ENCODE peak calls at places on chromosomes 13 and 19, in six cellular contexts. J is dorsolateral prefrontal cortex, O is tibial nerve, H is brain microvascular endothelial cell, X is right lobe of liver, E is fibroblast of pulmonary artery. V is an unnamed sample.

GRCh38 chr19:1804858-1805257 is 7.2 kb downstream of the ATP8B3 start:
- DNase-seq in E (no peak), J (no peak), X (no peak), H (no peak), O (no peak), V (no peak)

GRCh38 chr13:44148159-44148929 is 225.3 kb upstream of the SERP2 start:
- DNase-seq in X (no peak), J (peak; percentile 56), H (no peak), O (no peak), E (no peak), V (no peak)

GRCh38 chr13:102141625-102142472 is 260.0 kb downstream of the FGF14 start:
- DNase-seq in X (no peak), H (no peak), O (no peak), J (no peak), E (peak; percentile 29), V (no peak)

GRCh38 chr19:6720369-6721112 is at the start of gene C3:
- DNase-seq in X (peak; percentile 89), O (peak; percentile 83), H (no peak), E (peak; percentile 94), J (no peak), V (no peak)

GRCh38 chr19:49555600-49556411 is 24.6 kb downstream of the NOSIP start:
- DNase-seq in J (no peak), E (peak; percentile 29), X (peak; percentile 61), O (peak; percentile 77), H (no peak), V (peak; percentile 68)

GRCh38 chr13:48492123-48493075 is 40.5 kb downstream of the RCBTB2 start:
- DNase-seq in X (peak; percentile 83), E (peak; percentile 88), O (peak; percentile 63), H (peak; percentile 11), J (no peak), V (no peak)

GRCh38 chr19:6740589-6741348 is 1.3 kb downstream of the TRIP10 start:
- DNase-seq in O (no peak), X (no peak), E (no peak), J (no peak), H (no peak), V (no peak)

GRCh38 chr13:38384171-38384570 is 34.5 kb downstream of the UFM1 start:
- DNase-seq in X (no peak), J (no peak), E (no peak), O (no peak), H (no peak), V (no peak)

GRCh38 chr19:1125601-1126533 is 22.1 kb downstream of the GPX4 start:
- DNase-seq in E (no peak), H (no peak), O (no peak), X (no peak), J (no peak), V (no peak)

GRCh38 chr13:51811046-51811445 is 7.1 kb upstream of the DHRS12 start:
- DNase-seq in J (no peak), H (no peak), O (no peak), X (no peak), E (no peak), V (no peak)

GRCh38 chr19:18894254-18895037 is 1.5 kb downstream of the CERS1 start:
- DNase-seq in H (no peak), O (no peak), E (peak; percentile 52), X (no peak), J (peak; percentile 96), V (peak; percentile 99)

GRCh38 chr13:101925731-101926130 is 473.3 kb downstream of the ITGBL1 start:
- DNase-seq in H (no peak), J (no peak), X (no peak), O (no peak), E (no peak), V (no peak)

GRCh38 chr19:34452671-34453253 is 24.6 kb downstream of the UBA2 start:
- DNase-seq in O (no peak), X (no peak), H (no peak), J (no peak), E (no peak), V (no peak)

GRCh38 chr13:93079294-93079693 is 147.3 kb upstream of the GPC6 start:
- DNase-seq in J (no peak), O (no peak), H (peak; percentile 40), X (no peak), E (peak; percentile 68), V (no peak)

GRCh38 chr13:27621116-27621365 is 651 bp upstream of the POLR1D start:
- DNase-seq in O (no peak), E (no peak), J (no peak), X (no peak), H (no peak), V (no peak)

GRCh38 chr13:28532226-28533048 is 37.5 kb upstream of the FLT1 start:
- DNase-seq in O (no peak), H (no peak), E (no peak), X (peak; percentile 66), J (no peak), V (no peak)

GRCh38 chr13:30276178-30276577 is 31.2 kb downstream of the KATNAL1 start:
- DNase-seq in O (no peak), X (no peak), E (no peak), J (no peak), H (no peak), V (no peak)

GRCh38 chr13:85261757-85262346 is 537.4 kb downstream of the SLITRK6 start:
- DNase-seq in E (peak; percentile 38), J (no peak), H (no peak), X (no peak), O (no peak), V (no peak)

GRCh38 chr13:74134777-74135305 is 637 bp upstream of the KLF12 start:
- DNase-seq in O (no peak), E (no peak), H (peak; percentile 33), J (no peak), X (peak; percentile 85), V (no peak)

GRCh38 chr19:21117041-21117907 is 24.6 kb upstream of the ZNF431 start:
- DNase-seq in E (no peak), X (no peak), O (no peak), J (no peak), H (peak; percentile 27), V (no peak)

GRCh38 chr19:39206122-39206521 is 2.1 kb upstream of the SYCN start:
- DNase-seq in E (no peak), O (no peak), X (no peak), H (no peak), J (no peak), V (no peak)

GRCh38 chr19:23981863-23982262 is 67.2 kb downstream of the ZNF726 start:
- DNase-seq in X (no peak), H (no peak), J (no peak), O (no peak), E (no peak), V (no peak)

GRCh38 chr13:81987159-81987558 is 1646.2 kb upstream of the SPRY2 start:
- DNase-seq in J (no peak), X (no peak), O (no peak), H (no peak), E (no peak), V (no peak)

GRCh38 chr13:83798731-83799130 is 83.5 kb downstream of the SLITRK1 start:
- DNase-seq in H (no peak), X (no peak), E (peak; percentile 64), J (no peak), O (no peak), V (no peak)

GRCh38 chr19:1874554-1875185 is 10.6 kb downstream of the ABHD17A start:
- DNase-seq in O (no peak), J (no peak), E (no peak), H (no peak), X (no peak), V (no peak)

GRCh38 chr19:53157601-53158000 is 1.3 kb downstream of the ZNF347 start:
- DNase-seq in O (no peak), H (no peak), E (peak; percentile 12), J (no peak), X (no peak), V (no peak)

GRCh38 chr19:35262101-35262761 is 6.5 kb upstream of the USF2 start:
- DNase-seq in H (no peak), X (no peak), J (peak; percentile 25), E (no peak), O (no peak), V (no peak)

GRCh38 chr19:44236384-44236783 is 23.3 kb upstream of the ZNF233 start:
- DNase-seq in X (no peak), E (no peak), O (no peak), J (no peak), H (no peak), V (no peak)
- TF ChIP-seq CTCF in X (no peak), E (no peak), O (no peak), J (no peak), H (no peak), V (no peak)

GRCh38 chr13:24858953-24859352 is 95.0 kb downstream of the RNF17 start:
- DNase-seq in X (no peak), E (no peak), H (no peak), O (no peak), J (no peak), V (no peak)
- TF ChIP-seq CTCF in X (no peak), E (no peak), H (no peak), O (no peak), J (no peak), V (no peak)

DNA sequence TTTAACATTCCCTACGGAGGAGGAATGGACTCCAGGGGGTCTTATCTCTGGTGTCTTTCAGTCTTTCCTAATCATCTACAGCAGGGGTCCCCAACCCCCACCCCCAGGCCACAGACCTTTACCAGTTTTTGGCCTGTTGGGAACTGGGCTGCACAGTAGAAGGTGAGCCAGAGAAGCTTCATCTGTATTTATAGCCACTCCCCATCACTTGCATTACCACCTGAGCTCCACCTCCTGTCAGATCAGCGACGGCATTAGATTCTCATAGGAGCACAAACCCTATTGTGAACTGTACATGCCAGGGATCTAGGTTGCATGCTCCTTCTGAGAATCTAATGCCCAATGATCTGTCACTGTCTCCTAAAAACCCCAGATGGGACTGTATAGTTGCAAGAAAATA is 120.0 kb upstream of the TMTC4 start:
- DNase-seq in E (no peak), H (no peak), O (no peak), J (no peak), X (no peak), V (no peak)
- TF ChIP-seq CTCF in E (no peak), H (no peak), O (no peak), J (no peak), X (no peak), V (no peak)

DNA sequence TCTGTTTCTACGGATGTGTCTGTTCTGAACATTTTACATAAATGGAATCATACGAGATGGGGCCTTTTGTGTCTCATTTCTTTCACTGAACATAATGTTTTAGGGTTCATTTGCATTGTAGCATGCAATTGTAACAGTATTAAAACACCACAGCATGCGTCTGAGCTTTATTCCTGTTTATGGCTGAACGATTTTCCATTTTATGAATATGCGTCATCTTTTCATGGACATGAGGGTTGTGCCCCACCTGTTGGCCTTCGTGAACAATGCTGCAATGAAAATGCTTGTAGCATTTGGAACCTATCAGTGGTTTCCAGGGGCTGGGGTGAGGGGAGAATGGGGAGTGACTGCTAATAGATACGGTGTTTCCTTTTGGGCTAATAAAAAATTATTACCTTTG is 5.1 kb downstream of the OR10H1 start:
- DNase-seq in H (no peak), X (no peak), O (peak; percentile 14), J (no peak), E (no peak), V (no peak)
- TF ChIP-seq CTCF in H (no peak), X (peak; percentile 33), O (no peak), J (no peak), E (no peak), V (no peak)